ENCODE peak calls at places on chromosomes 2 and 18, in nine cellular contexts. S, B, F, M, Y, Z, W, G and O are unnamed samples.

GRCh38 chr2:101135412-101136296 is 15.5 kb downstream of the TBC1D8 start:
- DNase-seq in S (no peak), W (no peak), Z (no peak), B (no peak), M (no peak), F (no peak), Y (no peak), G (no peak), O (no peak)

GRCh38 chr18:50662177-50662576 is 102.3 kb downstream of the MAPK4 start:
- DNase-seq in B (no peak), S (peak), M (peak), F (no peak), W (no peak), Z (peak), G (no peak), Y (peak), O (no peak)

GRCh38 chr18:8553611-8553924 is 55.7 kb upstream of the RAB12 start:
- DNase-seq in F (no peak), M (no peak), G (no peak), W (no peak), Y (no peak), Z (no peak), S (no peak), B (no peak), O (no peak)

GRCh38 chr2:28958689-28959088 is 22.4 kb upstream of the TOGARAM2 start:
- DNase-seq in G (peak), W (peak), Z (peak), B (peak), F (peak), S (peak), Y (peak), M (peak), O (peak)

GRCh38 chr2:24813645-24814257 is 20.5 kb downstream of the CENPO start:
- DNase-seq in W (no peak), S (no peak), B (no peak), F (no peak), G (no peak), M (no peak), Z (no peak), Y (peak), O (no peak)

GRCh38 chr2:150860301-150860700 is 372.8 kb upstream of the RND3 start:
- DNase-seq in B (peak), S (no peak), G (no peak), M (no peak), F (peak), Y (no peak), Z (no peak), W (no peak), O (no peak)

GRCh38 chr18:22276334-22276713 is 106.9 kb downstream of the GATA6 start:
- DNase-seq in G (no peak), B (no peak), W (no peak), M (no peak), S (no peak), Y (no peak), Z (no peak), F (no peak), O (no peak)

GRCh38 chr2:27496357-27497287 is at the start of gene GCKR:
- DNase-seq in W (no peak), Z (no peak), Y (no peak), S (no peak), M (no peak), B (no peak), F (peak), G (no peak), O (no peak)

GRCh38 chr2:134433469-134433868 is 179.6 kb downstream of the MGAT5 start:
- DNase-seq in G (no peak), S (no peak), M (no peak), Z (no peak), F (no peak), B (no peak), W (no peak), Y (no peak), O (no peak)

GRCh38 chr2:191155608-191156071 is 4.8 kb upstream of the STAT4 start:
- DNase-seq in G (no peak), Y (no peak), B (peak), F (no peak), Z (peak), M (peak), S (no peak), W (no peak), O (peak)

GRCh38 chr2:230322561-230323384 is 4.2 kb upstream of the SP140L start:
- DNase-seq in Z (no peak), F (no peak), M (no peak), W (no peak), B (no peak), G (no peak), Y (no peak), S (no peak), O (no peak)

GRCh38 chr2:44620189-44620990 is 258.6 kb downstream of the CAMKMT start:
- DNase-seq in F (no peak), Z (no peak), M (no peak), W (no peak), S (no peak), G (no peak), B (no peak), Y (no peak), O (no peak)

GRCh38 chr2:40273623-40274236 is 178.2 kb downstream of the SLC8A1 start:
- DNase-seq in B (no peak), F (no peak), M (no peak), G (no peak), S (no peak), Z (no peak), W (no peak), Y (no peak), O (no peak)

GRCh38 chr18:57437433-57437781 is 2.2 kb downstream of the ONECUT2 start:
- DNase-seq in B (peak), Y (no peak), G (no peak), Z (no peak), S (no peak), W (peak), F (no peak), M (no peak), O (peak)

GRCh38 chr2:156021326-156022040 is 311.0 kb downstream of the NR4A2 start:
- DNase-seq in B (no peak), S (no peak), G (peak), M (no peak), Z (no peak), W (no peak), F (no peak), Y (peak), O (no peak)